ENCODE peak calls at places on chromosomes 3 and 15, in four cellular contexts. D is K562, N is IMR-90, C is A549. E is an unnamed sample.

GRCh38 chr15:89197503-89197971 is 23.8 kb downstream of the RLBP1 start:
- DNase-seq in C (no peak), N (no peak), D (no peak), E (peak; percentile 93)

GRCh38 chr3:78161736-78162135 is 1121.8 kb downstream of the ROBO2 start:
- DNase-seq in C (no peak), D (no peak), N (no peak), E (no peak)

GRCh38 chr3:168094877-168095610 is 680 bp downstream of the GOLIM4 start:
- DNase-seq in C (peak; percentile 71), N (peak; percentile 69), D (peak; percentile 55), E (peak; percentile 75)

GRCh38 chr3:120182613-120183524 is 88.6 kb upstream of the GSK3B start:
- DNase-seq in C (peak; percentile 34), D (no peak), N (peak; percentile 62), E (no peak)

GRCh38 chr3:194671900-194672808 is at the start of gene LSG1:
- DNase-seq in N (peak; percentile 97), C (peak; percentile 94), D (peak; percentile 84), E (peak; percentile 90)

GRCh38 chr3:101119535-101119934 is 126.3 kb upstream of the ABI3BP start:
- DNase-seq in C (peak; percentile 7), N (peak; percentile 92), D (no peak), E (no peak)

GRCh38 chr3:184772667-184773272 is 39.2 kb upstream of the VPS8 start:
- DNase-seq in C (no peak), N (no peak), D (no peak), E (no peak)

GRCh38 chr15:84929795-84930371 is 45.4 kb downstream of the SLC28A1 start:
- DNase-seq in D (peak; percentile 75), C (peak; percentile 95), N (peak; percentile 72), E (peak; percentile 90)

GRCh38 chr3:42387802-42388651 is 22.4 kb downstream of the LYZL4 start:
- DNase-seq in N (no peak), D (no peak), C (no peak), E (no peak)

GRCh38 chr15:58525926-58526538 is 94.2 kb downstream of the LIPC start:
- DNase-seq in N (no peak), C (no peak), D (no peak), E (no peak)

GRCh38 chr15:90004252-90004651 is 3.1 kb downstream of the ZNF710 start:
- DNase-seq in D (no peak), C (no peak), N (no peak), E (no peak)

GRCh38 chr3:80285370-80285769 is 517.6 kb upstream of the ROBO1 start:
- DNase-seq in D (no peak), N (no peak), C (no peak), E (no peak)

GRCh38 chr3:175716451-175716850 is 857.3 kb downstream of the NAALADL2 start:
- DNase-seq in N (peak; percentile 61), D (no peak), C (no peak), E (no peak)

GRCh38 chr3:33152363-33153360 is 38.8 kb downstream of the CRTAP start:
- DNase-seq in N (no peak), D (no peak), C (no peak), E (no peak)

GRCh38 chr3:55937301-55937700 is 450.2 kb upstream of the WNT5A start:
- DNase-seq in N (no peak), D (no peak), C (no peak), E (no peak)

GRCh38 chr3:56939759-56940323 is 120.6 kb upstream of the SPATA12 start:
- DNase-seq in C (no peak), N (no peak), D (peak; percentile 10), E (no peak)

GRCh38 chr3:155382396-155383042 is 89.0 kb upstream of the STRIT1 start:
- DNase-seq in D (peak; percentile 67), N (peak; percentile 42), C (peak; percentile 75), E (peak; percentile 53)

GRCh38 chr3:47578691-47579632 is at the start of gene CSPG5:
- DNase-seq in N (no peak), C (no peak), D (peak; percentile 80), E (no peak)

GRCh38 chr15:34855893-34856292 is 60.5 kb upstream of the ACTC1 start:
- DNase-seq in D (no peak), C (no peak), N (peak; percentile 24), E (no peak)

GRCh38 chr3:103134023-103134724 is 699.4 kb downstream of the ZPLD1 start:
- DNase-seq in N (no peak), D (no peak), C (no peak), E (no peak)

GRCh38 chr3:180036678-180037455 is at the start of gene PEX5L:
- DNase-seq in D (no peak), N (peak; percentile 15), C (no peak), E (peak; percentile 2)

GRCh38 chr3:76024640-76025039 is 239.3 kb upstream of the ZNF717 start:
- DNase-seq in D (no peak), C (peak; percentile 5), N (peak; percentile 59), E (peak; percentile 3)

GRCh38 chr3:194705761-194706160 is 20.1 kb downstream of the FAM43A start:
- DNase-seq in D (no peak), N (no peak), C (no peak), E (no peak)

GRCh38 chr15:50750227-50750597 is 15.3 kb downstream of the SPPL2A start:
- DNase-seq in C (no peak), D (no peak), N (no peak), E (no peak)

GRCh38 chr3:78846688-78847087 is 921.1 kb downstream of the ROBO1 start:
- DNase-seq in D (no peak), N (peak; percentile 89), C (no peak), E (no peak)

GRCh38 chr3:149016242-149016641 is 24.9 kb downstream of the GYG1 start:
- DNase-seq in C (no peak), N (no peak), D (no peak), E (no peak)

GRCh38 chr3:50272911-50273688 is 4.2 kb downstream of the SEMA3B start:
- DNase-seq in D (peak; percentile 88), N (peak; percentile 62), C (peak; percentile 74), E (peak; percentile 64)

GRCh38 chr15:60651155-60651554 is 172.2 kb upstream of the ICE2 start:
- DNase-seq in N (no peak), C (no peak), D (no peak), E (peak; percentile 55)

GRCh38 chr3:151538706-151539403 is 78.0 kb upstream of the IGSF10 start:
- DNase-seq in N (peak; percentile 30), D (no peak), C (no peak), E (no peak)

GRCh38 chr3:151548206-151548605 is 87.3 kb upstream of the IGSF10 start:
- DNase-seq in C (no peak), D (no peak), N (no peak), E (no peak)

GRCh38 chr3:151539599-151539998 is 78.7 kb upstream of the IGSF10 start:
- DNase-seq in C (no peak), D (no peak), N (no peak), E (no peak)

GRCh38 chr3:151541184-151541583 is 80.3 kb upstream of the IGSF10 start:
- DNase-seq in C (no peak), D (no peak), N (peak; percentile 2), E (no peak)

DNA sequence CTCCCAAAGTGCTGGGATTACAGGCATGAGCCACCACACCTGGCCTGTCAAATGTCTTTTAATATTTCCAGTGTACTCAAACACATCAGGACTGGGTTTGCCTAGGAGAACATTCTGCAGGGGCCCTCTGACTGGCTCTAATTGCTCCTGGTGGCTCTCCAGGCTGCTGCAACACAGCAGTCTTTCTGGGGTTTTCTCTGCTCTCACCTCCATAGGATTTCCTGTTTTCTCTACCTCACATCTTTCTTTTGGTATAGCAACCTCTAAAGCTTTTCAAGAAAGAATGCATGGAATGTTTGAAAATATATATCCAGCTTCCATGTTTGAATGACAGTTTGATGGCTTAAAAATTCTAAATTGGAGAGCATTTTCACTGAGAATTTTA is 83.3 kb upstream of the IGSF10 start:
- DNase-seq in C (no peak), N (no peak), D (no peak), E (no peak)
- TF ChIP-seq MAZ in C (no peak), N (no peak), D (no peak), E (no peak)

GRCh38 chr3:127698264-127699097 is 25.7 kb downstream of the ABTB1 start:
- DNase-seq in N (no peak), D (no peak), C (no peak), E (no peak)
- TF ChIP-seq MAZ in N (no peak), D (no peak), C (no peak), E (no peak)

GRCh38 chr3:66860771-66861170 is 137.3 kb upstream of the KBTBD8 start:
- DNase-seq in D (no peak), C (no peak), N (no peak), E (no peak)

GRCh38 chr3:66858656-66859381 is 139.3 kb upstream of the KBTBD8 start:
- DNase-seq in N (no peak), D (peak; percentile 38), C (no peak), E (no peak)

GRCh38 chr3:66863205-66864135 is 134.6 kb upstream of the KBTBD8 start:
- DNase-seq in N (no peak), D (no peak), C (no peak), E (no peak)
- TF ChIP-seq MAZ in N (no peak), D (no peak), C (no peak), E (no peak)

GRCh38 chr3:41328916-41329315 is 129.6 kb downstream of the CTNNB1 start:
- DNase-seq in C (no peak), N (peak; percentile 38), D (no peak), E (no peak)

GRCh38 chr3:41331023-41331422 is 131.7 kb downstream of the CTNNB1 start:
- DNase-seq in D (no peak), N (peak; percentile 3), C (no peak), E (no peak)

GRCh38 chr3:41327718-41328117 is 128.4 kb downstream of the CTNNB1 start:
- DNase-seq in D (no peak), C (no peak), N (peak; percentile 26), E (no peak)

GRCh38 chr3:41330465-41330864 is 131.2 kb downstream of the CTNNB1 start:
- DNase-seq in N (peak; percentile 47), C (no peak), D (no peak), E (no peak)

GRCh38 chr3:41329881-41330280 is 130.6 kb downstream of the CTNNB1 start:
- DNase-seq in C (no peak), D (no peak), N (no peak), E (no peak)
- TF ChIP-seq MAZ in C (no peak), D (no peak), N (no peak), E (no peak)

DNA sequence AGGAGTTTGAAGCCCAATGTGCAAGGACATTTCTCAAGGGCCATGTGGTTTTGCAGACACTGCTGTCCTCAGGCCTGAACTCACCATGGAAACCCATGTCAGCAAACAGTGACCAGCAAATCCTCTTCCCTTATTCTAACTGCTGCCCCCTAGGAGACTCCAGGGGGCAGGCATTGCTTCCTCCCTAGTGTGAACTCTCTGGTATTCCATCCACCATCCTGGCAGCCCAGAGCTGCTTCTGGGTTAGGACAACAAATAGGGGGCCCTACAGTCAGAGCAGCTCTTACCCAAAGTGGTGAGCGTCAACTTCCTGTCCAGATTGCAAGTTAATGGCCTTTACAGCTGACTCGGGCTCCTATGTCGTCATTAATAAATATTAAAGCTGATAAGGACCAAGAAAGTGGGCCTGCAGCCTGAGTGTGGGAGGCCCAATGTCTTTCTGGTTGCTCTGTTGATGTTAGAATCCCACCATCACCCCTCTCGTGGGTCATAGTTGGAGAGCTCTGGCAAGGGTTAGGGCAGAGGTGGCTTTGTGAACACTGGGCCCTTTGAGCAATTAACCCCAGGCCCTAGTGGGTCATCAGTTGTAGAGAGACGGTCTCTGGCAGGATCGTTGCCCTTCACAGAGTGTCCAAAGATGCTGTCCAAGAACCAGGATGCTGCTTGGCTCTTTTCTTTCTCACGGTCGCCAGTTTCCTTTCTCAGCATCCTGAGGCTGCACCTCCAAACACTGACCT is 41.5 kb downstream of the TGM4 start:
- DNase-seq in N (peak; percentile 25), C (no peak), D (peak; percentile 57), E (peak; percentile 20)
- TF ChIP-seq MAZ in N (no peak), C (no peak), D (no peak), E (no peak)

GRCh38 chr3:195748661-195749060 is 27.9 kb downstream of the MUC20 start:
- DNase-seq in D (no peak), C (no peak), N (no peak), E (no peak)
- TF ChIP-seq MAZ in D (no peak), C (no peak), N (no peak), E (no peak)